ENCODE peak calls at places on chromosomes 7 and 10, in nine cellular contexts. C is endodermal cell; K is ovary; M is astrocyte; G is thoracic aorta; V is Peyer's patch; X is heart right ventricle; A is lower lobe of right lung; F is CD8-positive, alpha-beta T cell. Y is an unnamed sample.
A peak's percentile ranks its signal among the peaks of the same experiment; 100 is the strongest.

GRCh38 chr7:43785425-43785824 is 26.9 kb downstream of the BLVRA start:
- DNase-seq in G (no peak), X (no peak), F (no peak), A (no peak), C (no peak), V (no peak), M (peak; percentile 91), K (peak; percentile 74), Y (no peak)

GRCh38 chr7:148304456-148304855 is 286.1 kb upstream of the C7orf33 start:
- DNase-seq in C (no peak), X (no peak), K (no peak), V (peak; percentile 66), A (no peak), F (no peak), G (no peak), M (no peak), Y (no peak)

GRCh38 chr10:132630666-132631347 is 93.2 kb downstream of the INPP5A start:
- DNase-seq in C (no peak), G (peak; percentile 55), K (peak; percentile 73), F (no peak), V (peak; percentile 52), A (peak; percentile 51), M (no peak), X (peak; percentile 81), Y (peak; percentile 63)

GRCh38 chr7:617614-618538 is 98.2 kb upstream of the PDGFA start:
- DNase-seq in G (no peak), F (peak; percentile 44), A (no peak), K (no peak), V (peak; percentile 78), C (no peak), M (no peak), X (no peak), Y (peak; percentile 60)

GRCh38 chr7:27068316-27068715 is 27.5 kb downstream of the HOXA1 start:
- DNase-seq in X (no peak), C (no peak), F (no peak), M (no peak), A (no peak), G (no peak), K (no peak), V (no peak), Y (no peak)

GRCh38 chr10:73591935-73592699 is 975 bp upstream of the USP54 start:
- DNase-seq in G (no peak), V (peak; percentile 89), K (peak; percentile 37), C (peak; percentile 93), F (no peak), A (peak; percentile 63), X (no peak), M (peak; percentile 46), Y (peak; percentile 77)

GRCh38 chr10:34906021-34906965 is 91.2 kb upstream of the PARD3 start:
- DNase-seq in C (peak; percentile 85), K (no peak), F (no peak), X (no peak), G (no peak), A (peak; percentile 59), V (peak; percentile 44), M (peak; percentile 22), Y (peak; percentile 54)

GRCh38 chr7:90720970-90721768 is 125.0 kb downstream of the CDK14 start:
- DNase-seq in G (no peak), V (peak; percentile 86), K (peak; percentile 25), F (no peak), M (peak; percentile 73), C (no peak), X (no peak), A (no peak), Y (no peak)

GRCh38 chr7:84271550-84271949 is 77.0 kb upstream of the SEMA3A start:
- DNase-seq in A (no peak), X (no peak), C (no peak), G (no peak), K (no peak), M (no peak), V (no peak), F (no peak), Y (no peak)

GRCh38 chr10:43846968-43847367 is 198.3 kb upstream of the ZNF32 start:
- DNase-seq in C (no peak), K (no peak), V (no peak), F (no peak), A (no peak), M (no peak), G (no peak), X (no peak), Y (no peak)

GRCh38 chr10:58414270-58415041 is 29.2 kb downstream of the TFAM start:
- DNase-seq in C (peak; percentile 47), M (peak; percentile 64), A (no peak), V (no peak), K (peak; percentile 11), G (no peak), X (no peak), F (no peak), Y (no peak)

GRCh38 chr7:132782777-132783633 is 206.7 kb upstream of the PLXNA4 start:
- DNase-seq in F (no peak), A (no peak), M (peak; percentile 99), V (no peak), C (no peak), X (no peak), G (no peak), K (no peak), Y (no peak)

GRCh38 chr10:90856964-90857634 is 740 bp downstream of the HTR7 start:
- DNase-seq in V (no peak), C (no peak), K (no peak), F (no peak), G (no peak), X (peak; percentile 14), M (no peak), A (no peak), Y (no peak)

GRCh38 chr7:131543298-131543697 is 13.1 kb downstream of the PODXL start:
- DNase-seq in M (no peak), C (no peak), A (no peak), F (no peak), G (no peak), K (no peak), V (no peak), X (no peak), Y (no peak)

GRCh38 chr7:22443370-22444180 is 56.4 kb downstream of the STEAP1B start:
- DNase-seq in A (no peak), X (no peak), C (no peak), F (no peak), K (no peak), V (no peak), G (no peak), M (peak; percentile 46), Y (no peak)

DNA sequence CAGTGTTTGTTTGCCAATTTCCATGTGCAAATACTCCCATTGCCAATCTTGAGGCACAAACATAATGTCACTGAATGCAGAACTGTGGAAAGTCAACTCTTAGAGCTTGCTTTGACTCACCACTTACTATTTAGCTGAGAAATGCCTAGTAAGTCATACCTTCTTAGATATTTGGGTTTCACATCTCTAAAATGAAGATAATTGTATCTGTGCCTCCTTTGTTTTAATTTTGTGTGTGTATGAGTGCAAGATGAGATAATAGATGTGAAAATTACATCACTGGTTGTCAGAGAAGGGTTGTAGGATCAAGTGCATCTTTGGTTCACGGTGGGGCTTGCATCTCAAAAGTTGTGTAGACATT is 407.5 kb downstream of the INHBA start:
- DNase-seq in F (no peak), K (no peak), M (no peak), X (no peak), C (no peak), V (no peak), G (no peak), A (no peak), Y (no peak)
- H3K4me1 ChIP-seq in F (no peaks in the 10 kb centered on the region), K (no peaks in the 10 kb centered on the region), M (no peaks in the 10 kb centered on the region), X (no peaks in the 10 kb centered on the region), C (no peaks in the 10 kb centered on the region), V (no peaks in the 10 kb centered on the region), G (no peaks in the 10 kb centered on the region), A (no peaks in the 10 kb centered on the region), Y (no peaks in the 10 kb centered on the region)

DNA sequence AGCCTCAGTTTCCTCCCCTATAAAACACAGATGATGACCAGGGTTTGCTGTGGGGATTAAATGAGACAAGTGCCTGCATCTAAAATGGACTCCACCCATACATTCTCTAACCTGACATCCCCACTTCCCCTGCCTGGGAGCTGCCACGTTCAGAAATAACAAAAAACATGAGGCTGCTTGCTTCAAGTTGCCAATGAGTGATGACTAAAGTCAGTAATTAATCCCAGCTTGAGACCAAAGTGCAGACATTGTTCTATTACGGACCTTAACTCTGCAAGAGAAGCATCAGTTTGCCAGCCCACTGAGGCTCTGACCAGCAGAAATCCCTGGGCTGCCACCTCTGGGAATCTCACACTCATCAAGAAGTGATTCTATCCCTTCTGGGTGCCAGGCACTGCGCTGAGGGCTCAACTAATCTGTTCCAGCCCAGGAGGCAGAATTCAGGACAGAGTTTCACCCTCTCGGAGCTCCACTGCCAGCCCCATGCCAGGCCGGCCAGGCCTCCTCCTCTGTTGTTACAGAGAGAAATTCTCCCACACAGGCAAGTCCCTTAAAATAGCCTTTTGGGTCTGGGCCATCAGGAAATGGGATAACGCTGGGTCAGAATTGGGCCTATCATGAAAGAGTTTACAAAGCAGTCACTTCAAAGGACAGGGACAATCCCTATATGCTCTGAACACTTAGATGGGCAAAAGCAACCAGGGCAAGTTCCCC is 11.4 kb downstream of the SH3PXD2A start:
- DNase-seq in F (no peak), X (peak; percentile 61), G (no peak), K (no peak), M (peak; percentile 42), C (no peak), A (no peak), V (no peak), Y (no peak)
- H3K27ac ChIP-seq in F (no peak overlapping the region), X (peak overlapping the region; percentile 81), G (peak overlapping the region; percentile 84), K (no peak overlapping the region), M (no peak overlapping the region), C (no peak overlapping the region), A (peak overlapping the region; percentile 41), V (peak overlapping the region; percentile 40), Y (peak overlapping the region; percentile 46)

DNA sequence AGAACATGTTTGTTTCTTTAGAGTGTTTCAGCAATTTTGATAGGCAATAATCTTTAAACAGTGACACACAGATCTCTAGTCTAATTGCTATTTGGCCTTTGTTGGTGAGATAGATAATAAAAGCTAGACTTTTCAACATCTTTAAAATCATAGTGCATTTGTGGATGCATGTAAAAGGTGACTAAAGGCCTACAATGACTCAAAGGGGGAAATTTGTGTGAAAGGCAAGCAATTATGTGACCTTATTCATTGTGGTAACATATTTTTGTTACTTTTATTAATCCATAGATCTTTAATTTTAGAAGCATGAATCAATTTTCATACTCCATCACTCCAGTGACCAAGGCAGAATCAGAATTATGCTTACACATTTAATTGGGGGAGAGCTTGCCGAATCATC is 299.7 kb downstream of the DGKB start:
- DNase-seq in V (no peak), F (no peak), A (no peak), C (no peak), X (no peak), G (no peak), K (no peak), M (no peak), Y (no peak)
- TF ChIP-seq CTCF in V (no peak), F (no peak), A (no peak), C (no peak), X (no peak), G (no peak), K (no peak), M (no peak), Y (no peak)

DNA sequence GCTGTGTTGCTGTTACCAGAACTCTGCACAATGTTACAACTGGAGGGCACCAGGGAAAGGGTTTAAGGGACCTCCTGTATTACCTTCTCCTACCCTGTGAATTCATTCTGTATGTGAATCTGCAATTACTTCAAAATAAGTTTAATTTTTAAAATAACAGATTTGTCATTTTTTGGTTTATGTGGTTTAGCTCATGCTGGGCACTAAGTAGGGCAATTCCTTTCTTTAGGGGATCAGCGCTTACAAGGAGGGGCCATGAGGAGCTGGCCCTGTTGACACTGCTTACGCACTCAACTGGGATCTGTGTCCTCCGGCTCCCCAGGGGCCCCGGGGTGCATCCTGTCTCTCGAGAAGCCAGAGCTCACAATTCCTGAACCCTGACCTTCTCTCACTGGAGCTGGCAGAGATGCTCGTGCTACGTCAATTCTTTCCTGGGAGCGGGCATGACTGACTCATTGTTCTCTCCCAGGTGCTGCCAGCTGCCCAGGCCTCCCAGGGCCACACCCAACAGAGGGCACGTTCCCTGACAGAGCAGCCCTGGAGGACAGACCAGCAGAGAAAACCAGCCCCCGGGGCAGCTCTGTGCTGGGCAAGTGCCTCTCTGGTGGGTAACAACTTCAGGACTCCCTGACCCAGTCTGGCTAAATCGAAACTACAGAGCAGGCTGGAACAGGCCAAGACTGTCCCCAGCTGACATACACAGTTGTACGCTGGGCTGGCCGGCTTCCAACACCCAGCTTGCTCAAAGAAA is 36.8 kb downstream of the CTBP2 start:
- DNase-seq in K (peak; percentile 78), V (peak; percentile 91), C (no peak), M (peak; percentile 72), X (peak; percentile 87), A (peak; percentile 76), F (no peak), G (peak; percentile 57), Y (peak; percentile 82)
- H3K4me1 ChIP-seq in K (peaks cover 47% of the 10 kb centered on the region), V (peaks cover 4% of the 10 kb centered on the region), C (peaks cover 3% of the 10 kb centered on the region), M (peaks cover 16% of the 10 kb centered on the region), X (peaks cover 78% of the 10 kb centered on the region), A (peaks cover 72% of the 10 kb centered on the region), F (no peaks in the 10 kb centered on the region), G (peaks cover 15% of the 10 kb centered on the region), Y (peaks cover 44% of the 10 kb centered on the region)

Y was measured in left lung.